ENCODE peak calls at places on chromosomes 16 and 17, in eight cellular contexts. R is dorsolateral prefrontal cortex; N is astrocyte of the spinal cord; W is RWPE1; G is HEK293T; L is stimulated activated CD4-positive, alpha-beta T cell treated with anti-CD3 and anti-CD28 coated beads, Interleukin-15, amount 100 ng/mL, for 1 hour; V is SJCRH30; H is M059J. T is an unnamed sample.

GRCh38 chr16:75304521-75305363 is 53.3 kb upstream of the BCAR1 start:
- DNase-seq in W (peak), L (no peak), G (no peak), V (no peak), N (peak), H (peak), R (peak), T (no peak)

GRCh38 chr17:8659758-8660410 is 29.4 kb upstream of the MYH10 start:
- DNase-seq in V (no peak), N (no peak), W (no peak), H (no peak), L (no peak), R (no peak), G (no peak), T (no peak)

GRCh38 chr16:48117217-48118105 is 38.3 kb downstream of the ABCC12 start:
- DNase-seq in L (peak), H (peak), R (peak), G (peak), V (peak), W (peak), N (peak), T (peak)

GRCh38 chr17:16585796-16586195 is 16.8 kb upstream of the ZNF287 start:
- DNase-seq in V (no peak), H (no peak), G (no peak), L (no peak), W (no peak), R (no peak), N (no peak), T (peak)

GRCh38 chr17:32275060-32276042 is 9.7 kb downstream of the RHBDL3 start:
- DNase-seq in L (no peak), W (peak), R (no peak), H (peak), G (peak), N (peak), V (peak), T (no peak)

GRCh38 chr16:68370921-68371651 is 60.3 kb downstream of the PRMT7 start:
- DNase-seq in V (no peak), N (no peak), G (no peak), H (no peak), R (no peak), W (no peak), L (no peak), T (no peak)

GRCh38 chr17:66644311-66644710 is 190.6 kb upstream of the CACNG5 start:
- DNase-seq in W (no peak), G (no peak), L (no peak), N (peak), R (no peak), H (no peak), V (no peak), T (no peak)

GRCh38 chr16:57801856-57802634 is at the start of gene KIFC3:
- DNase-seq in W (peak), H (peak), G (peak), R (peak), L (peak), N (peak), V (peak), T (peak)

GRCh38 chr17:80773243-80773991 is 218.2 kb upstream of the CHMP6 start:
- DNase-seq in G (peak), W (no peak), R (peak), L (no peak), H (peak), V (no peak), N (peak), T (no peak)

GRCh38 chr16:50086176-50086575 is 20.4 kb downstream of the HEATR3 start:
- DNase-seq in V (no peak), G (no peak), H (no peak), W (no peak), L (no peak), N (no peak), R (no peak), T (no peak)

GRCh38 chr16:88377961-88378360 is 4.8 kb upstream of the ZNF469 start:
- DNase-seq in H (no peak), V (no peak), N (no peak), G (no peak), R (no peak), W (no peak), L (no peak), T (no peak)